ENCODE peak calls at places on chromosomes 13 and 19, in seven cellular contexts. T is EL; J is activated CD4-positive, alpha-beta T cell treated with anti-CD3 and anti-CD28 coated beads, Interleukin-2, amount 50 U/mL, for 48 hours; P is hypothalamus; F is choroid plexus epithelial cell; W is activated T-helper 9 cell treated with anti-CD3 and anti-CD28 coated beads, Interleukin-2, amount 50 U/mL, for 16 hours; X is ascending aorta. O is an unnamed sample.

GRCh38 chr19:489418-490196 is 6.7 kb upstream of the MADCAM1 start:
- DNase-seq in T (peak; percentile 18), J (no peak), P (no peak), F (peak; percentile 34), W (no peak), X (no peak), O (no peak)

GRCh38 chr13:49454388-49455015 is 10.4 kb downstream of the SETDB2 start:
- DNase-seq in T (peak; percentile 63), J (no peak), P (no peak), F (peak; percentile 85), W (no peak), X (no peak), O (no peak)

GRCh38 chr13:52925775-52926285 is 77.4 kb upstream of the PCDH8 start:
- DNase-seq in T (no peak), J (no peak), P (no peak), F (no peak), W (no peak), X (no peak), O (no peak)

GRCh38 chr13:64278493-64278892 is 2862.8 kb upstream of the PCDH20 start:
- DNase-seq in T (peak; percentile 68), J (no peak), P (no peak), F (peak; percentile 55), W (no peak), X (no peak), O (no peak)

GRCh38 chr19:33404506-33404905 is 31.0 kb downstream of the CEBPG start:
- DNase-seq in T (no peak), J (no peak), P (no peak), F (no peak), W (no peak), X (no peak), O (no peak)

GRCh38 chr19:50359432-50359818 is 6.0 kb downstream of the NAPSA start:
- DNase-seq in T (no peak), J (no peak), P (no peak), F (no peak), W (no peak), X (no peak), O (no peak)

GRCh38 chr19:13036366-13036976 is 41.2 kb downstream of the NFIX start:
- DNase-seq in T (peak; percentile 93), J (no peak), P (no peak), F (peak; percentile 30), W (no peak), X (no peak), O (no peak)

GRCh38 chr13:112893570-112894422 is 75.2 kb upstream of the MCF2L start:
- DNase-seq in T (no peak), J (no peak), P (no peak), F (peak; percentile 27), W (no peak), X (no peak), O (no peak)

GRCh38 chr13:36088001-36088400 is 43.2 kb downstream of the DCLK1 start:
- DNase-seq in T (no peak), J (no peak), P (no peak), F (no peak), W (no peak), X (no peak), O (no peak)

GRCh38 chr19:49564616-49565045 is 15.7 kb downstream of the NOSIP start:
- DNase-seq in T (no peak), J (peak; percentile 59), P (no peak), F (no peak), W (no peak), X (no peak), O (no peak)

GRCh38 chr13:99399623-99399974 is 92.4 kb upstream of the GPR183 start:
- DNase-seq in T (no peak), J (no peak), P (no peak), F (no peak), W (no peak), X (no peak), O (no peak)

GRCh38 chr19:41641879-41642485 is 15.1 kb upstream of the CEACAM4 start:
- DNase-seq in T (peak; percentile 44), J (peak; percentile 79), P (peak; percentile 21), F (peak; percentile 64), W (peak; percentile 43), X (no peak), O (peak; percentile 62)

GRCh38 chr19:44585371-44586141 is 27.8 kb upstream of the IGSF23 start:
- DNase-seq in T (peak; percentile 60), J (no peak), P (no peak), F (peak; percentile 49), W (no peak), X (no peak), O (no peak)

GRCh38 chr19:39817888-39818561 is 15.9 kb downstream of the DYRK1B start:
- DNase-seq in T (no peak), J (no peak), P (no peak), F (no peak), W (no peak), X (no peak), O (no peak)

GRCh38 chr13:31982124-31982523 is 49.5 kb upstream of the FRY start:
- DNase-seq in T (no peak), J (no peak), P (no peak), F (peak; percentile 7), W (no peak), X (no peak), O (no peak)

GRCh38 chr13:44605711-44606110 is 29.6 kb upstream of the TSC22D1 start:
- DNase-seq in T (no peak), J (no peak), P (no peak), F (no peak), W (no peak), X (no peak), O (no peak)

GRCh38 chr19:55702131-55702627 is 27.2 kb downstream of the EPN1 start:
- DNase-seq in T (no peak), J (no peak), P (no peak), F (no peak), W (no peak), X (no peak), O (no peak)

GRCh38 chr13:102347490-102347889 is 54.4 kb downstream of the FGF14 start:
- DNase-seq in T (no peak), J (no peak), P (no peak), F (no peak), W (no peak), X (no peak), O (no peak)

GRCh38 chr19:29483944-29484581 is 41.7 kb upstream of the VSTM2B start:
- DNase-seq in T (no peak), J (no peak), P (no peak), F (no peak), W (no peak), X (no peak), O (no peak)

GRCh38 chr13:73803997-73804396 is 330.2 kb downstream of the KLF12 start:
- DNase-seq in T (peak; percentile 79), J (no peak), P (no peak), F (peak; percentile 48), W (no peak), X (no peak), O (no peak)

GRCh38 chr13:27967203-27967735 is 1.8 kb downstream of the CDX2 start:
- DNase-seq in T (no peak), J (no peak), P (no peak), F (no peak), W (no peak), X (no peak), O (no peak)

GRCh38 chr13:94708031-94708571 is 4.2 kb downstream of the SOX21 start:
- DNase-seq in T (no peak), J (no peak), P (peak; percentile 37), F (no peak), W (no peak), X (no peak), O (no peak)

GRCh38 chr19:4012092-4012974 is 4.8 kb downstream of the PIAS4 start:
- DNase-seq in T (no peak), J (no peak), P (no peak), F (no peak), W (no peak), X (no peak), O (no peak)

GRCh38 chr19:9936151-9937000 is at the start of gene OLFM2:
- DNase-seq in T (no peak), J (no peak), P (peak; percentile 27), F (no peak), W (no peak), X (no peak), O (no peak)

GRCh38 chr19:19460761-19461265 is 54.5 kb downstream of the TSSK6 start:
- DNase-seq in T (peak; percentile 44), J (peak; percentile 74), P (peak; percentile 26), F (no peak), W (peak; percentile 49), X (peak; percentile 47), O (no peak)

GRCh38 chr13:45108716-45109706 is 11.3 kb upstream of the GTF2F2 start:
- DNase-seq in T (peak; percentile 8), J (peak; percentile 9), P (no peak), F (peak; percentile 99), W (no peak), X (no peak), O (peak; percentile 54)

GRCh38 chr19:44850641-44851109 is 4.6 kb downstream of the NECTIN2 start:
- DNase-seq in T (no peak), J (no peak), P (no peak), F (no peak), W (no peak), X (no peak), O (no peak)

GRCh38 chr19:23887642-23888041 is 27.0 kb upstream of the ZNF726 start:
- DNase-seq in T (no peak), J (no peak), P (no peak), F (no peak), W (no peak), X (no peak), O (no peak)

GRCh38 chr19:45528149-45528743 is 21.0 kb downstream of the VASP start:
- DNase-seq in T (no peak), J (no peak), P (no peak), F (no peak), W (no peak), X (no peak), O (no peak)

GRCh38 chr13:51223284-51224270 is 1.4 kb downstream of the FAM124A start:
- DNase-seq in T (no peak), J (no peak), P (peak; percentile 27), F (no peak), W (no peak), X (no peak), O (no peak)

GRCh38 chr19:5292453-5292842 is 48.2 kb downstream of the PTPRS start:
- DNase-seq in T (no peak), J (no peak), P (peak; percentile 45), F (no peak), W (no peak), X (no peak), O (no peak)

GRCh38 chr19:2722541-2723344 is 1.6 kb upstream of the DIRAS1 start:
- DNase-seq in T (peak; percentile 84), J (no peak), P (peak; percentile 64), F (peak; percentile 69), W (no peak), X (peak; percentile 74), O (no peak)

GRCh38 chr19:1235625-1236538 is 1.9 kb downstream of the CBARP start:
- DNase-seq in T (peak; percentile 63), J (no peak), P (no peak), F (peak; percentile 61), W (no peak), X (no peak), O (no peak)

GRCh38 chr19:13098291-13099072 is 4.2 kb downstream of the LYL1 start:
- DNase-seq in T (peak; percentile 52), J (peak; percentile 27), P (no peak), F (peak; percentile 46), W (no peak), X (no peak), O (no peak)

GRCh38 chr19:30150626-30151025 is 208.6 kb downstream of the URI1 start:
- DNase-seq in T (no peak), J (no peak), P (no peak), F (no peak), W (no peak), X (no peak), O (no peak)

GRCh38 chr13:80783926-80784325 is 443.0 kb upstream of the SPRY2 start:
- DNase-seq in T (no peak), J (no peak), P (no peak), F (peak; percentile 13), W (no peak), X (no peak), O (no peak)

GRCh38 chr13:79540504-79540903 is 59.5 kb downstream of the NDFIP2 start:
- DNase-seq in T (no peak), J (no peak), P (no peak), F (no peak), W (no peak), X (no peak), O (no peak)

GRCh38 chr13:98842858-98843481 is 90.5 kb upstream of the SLC15A1 start:
- DNase-seq in T (peak; percentile 72), J (peak; percentile 80), P (peak; percentile 24), F (peak; percentile 90), W (peak; percentile 38), X (no peak), O (peak; percentile 76)